ENCODE peak calls at places on chromosome 2, in six cellular contexts. One of them, this sample, is unnamed.

GRCh38 chr2:112724611-112725525 is 4.0 kb downstream of the NT5DC4 start:
- DNase-seq in A549: peak; percentile 51
- DNase-seq in HepG2: peak; percentile 47
- DNase-seq in endothelial cell of umbilical vein: no peak
- DNase-seq in K562: peak; percentile 73
- DNase-seq in GM12878: no peak
- DNase-seq in this sample: peak; percentile 86

GRCh38 chr2:175976758-175977157 is 25.3 kb downstream of the LNPK start:
- DNase-seq in HepG2: peak; percentile 10
- DNase-seq in A549: peak; percentile 17
- DNase-seq in GM12878: no peak
- DNase-seq in endothelial cell of umbilical vein: no peak
- DNase-seq in K562: no peak
- DNase-seq in this sample: no peak

GRCh38 chr2:239882335-239882734 is 142.8 kb downstream of the NDUFA10 start:
- DNase-seq in endothelial cell of umbilical vein: peak; percentile 14
- DNase-seq in HepG2: peak; percentile 55
- DNase-seq in A549: peak; percentile 44
- DNase-seq in GM12878: no peak
- DNase-seq in K562: peak; percentile 25
- DNase-seq in this sample: peak; percentile 51

GRCh38 chr2:130251520-130251864 is 53.3 kb upstream of the TUBA3E start:
- DNase-seq in endothelial cell of umbilical vein: no peak
- DNase-seq in A549: no peak
- DNase-seq in GM12878: no peak
- DNase-seq in HepG2: no peak
- DNase-seq in K562: no peak
- DNase-seq in this sample: no peak

GRCh38 chr2:110747522-110748488 is 15.4 kb downstream of the ACOXL start:
- DNase-seq in endothelial cell of umbilical vein: no peak
- DNase-seq in A549: no peak
- DNase-seq in K562: no peak
- DNase-seq in GM12878: no peak
- DNase-seq in HepG2: no peak
- DNase-seq in this sample: no peak

GRCh38 chr2:164757934-164758695 is 83.5 kb downstream of the COBLL1 start:
- DNase-seq in K562: no peak
- DNase-seq in GM12878: no peak
- DNase-seq in A549: peak; percentile 68
- DNase-seq in endothelial cell of umbilical vein: no peak
- DNase-seq in HepG2: peak; percentile 41
- DNase-seq in this sample: peak; percentile 20

GRCh38 chr2:23904692-23905091 is 22.2 kb downstream of the ATAD2B start:
- DNase-seq in endothelial cell of umbilical vein: peak; percentile 20
- DNase-seq in GM12878: no peak
- DNase-seq in K562: no peak
- DNase-seq in HepG2: no peak
- DNase-seq in A549: no peak
- DNase-seq in this sample: no peak

GRCh38 chr2:101349893-101350662 is 37.2 kb downstream of the CREG2 start:
- DNase-seq in K562: peak; percentile 11
- DNase-seq in endothelial cell of umbilical vein: no peak
- DNase-seq in GM12878: no peak
- DNase-seq in A549: peak; percentile 24
- DNase-seq in HepG2: peak; percentile 50
- DNase-seq in this sample: peak; percentile 32

GRCh38 chr2:181275643-181276070 is 181.5 kb upstream of the ITGA4 start:
- DNase-seq in K562: no peak
- DNase-seq in endothelial cell of umbilical vein: no peak
- DNase-seq in GM12878: no peak
- DNase-seq in A549: no peak
- DNase-seq in HepG2: no peak
- DNase-seq in this sample: peak; percentile 36

GRCh38 chr2:31946838-31947237 is 64.0 kb downstream of the MEMO1 start:
- DNase-seq in A549: no peak
- DNase-seq in GM12878: no peak
- DNase-seq in K562: no peak
- DNase-seq in endothelial cell of umbilical vein: no peak
- DNase-seq in HepG2: no peak
- DNase-seq in this sample: no peak

GRCh38 chr2:48145845-48146452 is 239.7 kb upstream of the FBXO11 start:
- DNase-seq in GM12878: no peak
- DNase-seq in endothelial cell of umbilical vein: no peak
- DNase-seq in K562: peak; percentile 81
- DNase-seq in HepG2: peak; percentile 58
- DNase-seq in A549: no peak
- DNase-seq in this sample: peak; percentile 80

GRCh38 chr2:48146552-48146951 is 240.3 kb upstream of the FBXO11 start:
- DNase-seq in K562: peak; percentile 29
- DNase-seq in HepG2: no peak
- DNase-seq in endothelial cell of umbilical vein: no peak
- DNase-seq in A549: no peak
- DNase-seq in GM12878: no peak
- DNase-seq in this sample: peak; percentile 33

GRCh38 chr2:48144777-48145176 is 238.5 kb upstream of the FBXO11 start:
- DNase-seq in A549: no peak
- DNase-seq in GM12878: no peak
- DNase-seq in K562: peak; percentile 78
- DNase-seq in HepG2: no peak
- DNase-seq in endothelial cell of umbilical vein: peak; percentile 20
- DNase-seq in this sample: peak; percentile 15

GRCh38 chr2:48147719-48148118 is 241.4 kb upstream of the FBXO11 start:
- DNase-seq in K562: no peak
- DNase-seq in HepG2: no peak
- DNase-seq in endothelial cell of umbilical vein: no peak
- DNase-seq in GM12878: no peak
- DNase-seq in A549: no peak
- DNase-seq in this sample: no peak

GRCh38 chr2:48148841-48149240 is 242.5 kb upstream of the FBXO11 start:
- DNase-seq in K562: peak; percentile 81
- DNase-seq in GM12878: no peak
- DNase-seq in HepG2: no peak
- DNase-seq in endothelial cell of umbilical vein: no peak
- DNase-seq in A549: no peak
- DNase-seq in this sample: no peak
- TF ChIP-seq MYC in K562: no peak
- TF ChIP-seq MYC in GM12878: no peak
- TF ChIP-seq MYC in HepG2: no peak
- TF ChIP-seq MYC in endothelial cell of umbilical vein: no peak
- TF ChIP-seq MYC in A549: no peak
- TF ChIP-seq MYC in this sample: no peak

GRCh38 chr2:150545931-150546330 is 58.5 kb upstream of the RND3 start:
- DNase-seq in A549: no peak
- DNase-seq in HepG2: no peak
- DNase-seq in GM12878: no peak
- DNase-seq in endothelial cell of umbilical vein: no peak
- DNase-seq in K562: no peak
- DNase-seq in this sample: no peak

GRCh38 chr2:150552421-150552820 is 65.0 kb upstream of the RND3 start:
- DNase-seq in HepG2: no peak
- DNase-seq in K562: no peak
- DNase-seq in A549: no peak
- DNase-seq in endothelial cell of umbilical vein: no peak
- DNase-seq in GM12878: no peak
- DNase-seq in this sample: no peak

GRCh38 chr2:150549381-150549780 is 61.9 kb upstream of the RND3 start:
- DNase-seq in K562: no peak
- DNase-seq in A549: no peak
- DNase-seq in endothelial cell of umbilical vein: peak; percentile 51
- DNase-seq in GM12878: no peak
- DNase-seq in HepG2: no peak
- DNase-seq in this sample: no peak

GRCh38 chr2:150544731-150545130 is 57.3 kb upstream of the RND3 start:
- DNase-seq in K562: no peak
- DNase-seq in A549: no peak
- DNase-seq in GM12878: no peak
- DNase-seq in endothelial cell of umbilical vein: no peak
- DNase-seq in HepG2: no peak
- DNase-seq in this sample: no peak

GRCh38 chr2:150548527-150548926 is 61.1 kb upstream of the RND3 start:
- DNase-seq in A549: peak; percentile 52
- DNase-seq in endothelial cell of umbilical vein: no peak
- DNase-seq in K562: peak; percentile 11
- DNase-seq in HepG2: peak; percentile 25
- DNase-seq in GM12878: no peak
- DNase-seq in this sample: peak; percentile 32
- TF ChIP-seq MYC in A549: no peak
- TF ChIP-seq MYC in endothelial cell of umbilical vein: no peak
- TF ChIP-seq MYC in K562: no peak
- TF ChIP-seq MYC in HepG2: no peak
- TF ChIP-seq MYC in GM12878: no peak
- TF ChIP-seq MYC in this sample: no peak

GRCh38 chr2:216671791-216672343 is 23.5 kb downstream of the IGFBP5 start:
- DNase-seq in HepG2: no peak
- DNase-seq in endothelial cell of umbilical vein: no peak
- DNase-seq in K562: no peak
- DNase-seq in GM12878: no peak
- DNase-seq in A549: no peak
- DNase-seq in this sample: no peak

GRCh38 chr2:216672466-216672865 is 22.9 kb downstream of the IGFBP5 start:
- DNase-seq in K562: no peak
- DNase-seq in A549: no peak
- DNase-seq in HepG2: no peak
- DNase-seq in endothelial cell of umbilical vein: no peak
- DNase-seq in GM12878: no peak
- DNase-seq in this sample: no peak

GRCh38 chr2:216670266-216671080 is 24.9 kb downstream of the IGFBP5 start:
- DNase-seq in K562: no peak
- DNase-seq in endothelial cell of umbilical vein: no peak
- DNase-seq in GM12878: no peak
- DNase-seq in HepG2: no peak
- DNase-seq in A549: no peak
- DNase-seq in this sample: no peak

GRCh38 chr2:216672996-216673395 is 22.4 kb downstream of the IGFBP5 start:
- DNase-seq in endothelial cell of umbilical vein: no peak
- DNase-seq in GM12878: no peak
- DNase-seq in A549: no peak
- DNase-seq in K562: no peak
- DNase-seq in HepG2: no peak
- DNase-seq in this sample: no peak

DNA sequence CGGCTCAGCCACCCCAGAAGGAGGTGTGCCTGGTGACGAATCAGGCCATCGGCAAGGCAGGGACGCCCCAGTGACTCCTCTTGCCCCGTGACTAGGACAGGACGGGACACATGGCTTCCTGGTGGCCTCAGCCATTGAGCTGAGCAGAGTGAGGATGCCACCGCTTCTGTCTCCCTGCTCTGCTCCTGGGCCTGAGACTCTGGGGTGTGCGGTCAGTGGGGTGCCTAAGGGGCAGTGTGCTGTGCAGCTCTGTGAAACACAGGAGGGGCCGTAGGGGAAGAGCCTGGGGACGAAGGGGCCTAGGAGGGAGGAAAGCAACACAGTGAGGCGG is 24.3 kb downstream of the IGFBP5 start:
- DNase-seq in endothelial cell of umbilical vein: no peak
- DNase-seq in A549: no peak
- DNase-seq in GM12878: no peak
- DNase-seq in HepG2: no peak
- DNase-seq in K562: no peak
- DNase-seq in this sample: no peak
- TF ChIP-seq MYC in endothelial cell of umbilical vein: no peak
- TF ChIP-seq MYC in A549: no peak
- TF ChIP-seq MYC in GM12878: no peak
- TF ChIP-seq MYC in HepG2: no peak
- TF ChIP-seq MYC in K562: no peak
- TF ChIP-seq MYC in this sample: no peak

DNA sequence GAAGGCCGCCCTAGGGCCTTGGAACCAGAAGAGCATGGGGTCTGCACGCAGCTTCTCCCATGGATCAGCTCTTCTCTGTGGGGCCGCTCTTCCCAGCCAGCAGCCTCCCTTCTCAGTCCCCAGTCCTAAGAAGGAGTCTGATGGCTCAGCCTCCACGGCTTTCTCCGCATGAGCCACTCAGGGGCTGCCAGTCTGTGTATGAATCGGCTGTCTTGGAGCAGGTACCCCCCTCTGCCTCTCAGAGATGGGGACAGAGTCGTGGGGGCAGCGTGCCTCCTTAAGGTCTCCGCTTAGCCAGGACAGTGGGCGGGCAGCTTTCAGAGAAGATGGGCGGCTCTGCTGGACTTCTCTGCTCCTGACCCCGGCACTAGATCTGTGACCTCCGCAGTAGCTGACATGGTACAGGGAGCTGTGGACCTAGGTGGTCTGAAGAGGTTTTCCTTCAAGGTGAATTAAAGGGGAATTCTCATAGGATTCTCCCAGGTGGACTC is 21.6 kb downstream of the INPP5D start:
- DNase-seq in A549: no peak
- DNase-seq in K562: no peak
- DNase-seq in endothelial cell of umbilical vein: no peak
- DNase-seq in HepG2: no peak
- DNase-seq in GM12878: no peak
- DNase-seq in this sample: no peak
- TF ChIP-seq MYC in A549: no peak
- TF ChIP-seq MYC in K562: no peak
- TF ChIP-seq MYC in endothelial cell of umbilical vein: no peak
- TF ChIP-seq MYC in HepG2: no peak
- TF ChIP-seq MYC in GM12878: no peak
- TF ChIP-seq MYC in this sample: no peak

GRCh38 chr2:2856723-2857415 is 520.7 kb downstream of the EIPR1 start:
- DNase-seq in K562: no peak
- DNase-seq in endothelial cell of umbilical vein: no peak
- DNase-seq in GM12878: no peak
- DNase-seq in A549: no peak
- DNase-seq in HepG2: no peak
- DNase-seq in this sample: no peak

GRCh38 chr2:2860583-2861300 is 516.9 kb downstream of the EIPR1 start:
- DNase-seq in GM12878: no peak
- DNase-seq in A549: peak; percentile 18
- DNase-seq in HepG2: no peak
- DNase-seq in K562: no peak
- DNase-seq in endothelial cell of umbilical vein: no peak
- DNase-seq in this sample: no peak

GRCh38 chr2:2861666-2862240 is 515.9 kb downstream of the EIPR1 start:
- DNase-seq in K562: no peak
- DNase-seq in HepG2: no peak
- DNase-seq in GM12878: no peak
- DNase-seq in endothelial cell of umbilical vein: no peak
- DNase-seq in A549: no peak
- DNase-seq in this sample: no peak

GRCh38 chr2:2859732-2860131 is 517.9 kb downstream of the EIPR1 start:
- DNase-seq in A549: no peak
- DNase-seq in HepG2: no peak
- DNase-seq in GM12878: no peak
- DNase-seq in K562: no peak
- DNase-seq in endothelial cell of umbilical vein: no peak
- DNase-seq in this sample: no peak

GRCh38 chr2:2859164-2859563 is 518.5 kb downstream of the EIPR1 start:
- DNase-seq in HepG2: no peak
- DNase-seq in K562: no peak
- DNase-seq in endothelial cell of umbilical vein: no peak
- DNase-seq in A549: no peak
- DNase-seq in GM12878: no peak
- DNase-seq in this sample: no peak
- TF ChIP-seq MYC in HepG2: no peak
- TF ChIP-seq MYC in K562: no peak
- TF ChIP-seq MYC in endothelial cell of umbilical vein: no peak
- TF ChIP-seq MYC in A549: no peak
- TF ChIP-seq MYC in GM12878: no peak
- TF ChIP-seq MYC in this sample: no peak

GRCh38 chr2:184597996-184598312 is 375 bp upstream of the ZNF804A start:
- DNase-seq in HepG2: no peak
- DNase-seq in GM12878: no peak
- DNase-seq in endothelial cell of umbilical vein: no peak
- DNase-seq in K562: no peak
- DNase-seq in A549: no peak
- DNase-seq in this sample: no peak
- TF ChIP-seq MYC in HepG2: no peak
- TF ChIP-seq MYC in GM12878: no peak
- TF ChIP-seq MYC in endothelial cell of umbilical vein: no peak
- TF ChIP-seq MYC in K562: no peak
- TF ChIP-seq MYC in A549: no peak
- TF ChIP-seq MYC in this sample: no peak

This sample was measured in NB4.